ENCODE peak calls at places on chromosome 9, in ten cellular contexts. D is GM18507; E is natural killer cell; C is SK-N-SH; I is activated naive CD8-positive, alpha-beta T cell treated with anti-CD3 and anti-CD28 coated beads, Interleukin-2, amount 50 U/mL, for 16 hours; X is activated T-cell treated with anti-CD3 and anti-CD28 coated beads for 1 hour; B is stromal cell of bone marrow; N is KBM-7; V is hepatocyte; R is HT1080. U is an unnamed sample.

GRCh38 chr9:136713555-136713949 is 1.2 kb downstream of the DIPK1B start:
- DNase-seq in D (no peak), E (no peak), C (peak; percentile 80), I (no peak), X (no peak), B (no peak), N (no peak), V (no peak), R (no peak), U (no peak)

GRCh38 chr9:123225374-123225813 is 43.0 kb downstream of the STRBP start:
- DNase-seq in D (peak; percentile 43), E (no peak), C (peak; percentile 20), I (peak; percentile 27), X (peak; percentile 16), B (peak; percentile 57), N (peak; percentile 49), V (peak; percentile 49), R (peak; percentile 84), U (peak; percentile 90)

GRCh38 chr9:105901514-105902109 is 207.3 kb downstream of the TMEM38B start:
- DNase-seq in D (no peak), E (no peak), C (peak; percentile 84), I (no peak), X (no peak), B (no peak), N (peak; percentile 52), V (peak; percentile 87), R (peak; percentile 66), U (peak; percentile 42)

GRCh38 chr9:136552117-136552685 is 6.4 kb upstream of the NOTCH1 start:
- DNase-seq in D (no peak), E (no peak), C (no peak), I (no peak), X (no peak), B (peak; percentile 71), N (peak; percentile 72), V (peak; percentile 62), R (no peak), U (peak; percentile 50)

GRCh38 chr9:89605181-89606048 is 603 bp downstream of the GADD45G start:
- DNase-seq in D (no peak), E (peak; percentile 45), C (peak; percentile 72), I (no peak), X (peak; percentile 36), B (no peak), N (peak; percentile 12), V (peak; percentile 77), R (no peak), U (peak; percentile 44)

GRCh38 chr9:112624711-112625707 is 92.9 kb downstream of the INIP start:
- DNase-seq in D (no peak), E (no peak), C (no peak), I (no peak), X (no peak), B (no peak), N (no peak), V (no peak), R (no peak), U (no peak)

GRCh38 chr9:123206064-123206463 is 62.3 kb downstream of the STRBP start:
- DNase-seq in D (no peak), E (no peak), C (no peak), I (no peak), X (no peak), B (no peak), N (no peak), V (no peak), R (no peak), U (no peak)

GRCh38 chr9:82124090-82124489 is 135.5 kb downstream of the SPATA31D1 start:
- DNase-seq in D (no peak), E (no peak), C (no peak), I (no peak), X (no peak), B (peak; percentile 77), N (no peak), V (no peak), R (peak; percentile 70), U (peak; percentile 64)

GRCh38 chr9:16254674-16255073 is 615.8 kb downstream of the BNC2 start:
- DNase-seq in D (no peak), E (no peak), C (no peak), I (no peak), X (no peak), B (no peak), N (no peak), V (no peak), R (no peak), U (no peak)

GRCh38 chr9:7315746-7316457 is 483.7 kb downstream of the DMAC1 start:
- DNase-seq in D (no peak), E (no peak), C (no peak), I (no peak), X (no peak), B (peak; percentile 27), N (no peak), V (peak; percentile 53), R (no peak), U (peak; percentile 36)

GRCh38 chr9:129247285-129248153 is 69.5 kb upstream of the IER5L start:
- DNase-seq in D (no peak), E (no peak), C (no peak), I (no peak), X (no peak), B (no peak), N (no peak), V (no peak), R (no peak), U (no peak)

GRCh38 chr9:78230761-78231160 is 5.1 kb upstream of the CEP78 start:
- DNase-seq in D (no peak), E (no peak), C (no peak), I (no peak), X (no peak), B (no peak), N (no peak), V (no peak), R (no peak), U (no peak)

GRCh38 chr9:133842721-133843227 is 104.6 kb upstream of the SARDH start:
- DNase-seq in D (no peak), E (no peak), C (no peak), I (no peak), X (no peak), B (no peak), N (no peak), V (no peak), R (no peak), U (no peak)